ENCODE peak calls at places on chromosomes 16 and 17, in nine cellular contexts. O, R, Y, Q, A, S, B, G and J are unnamed samples.

GRCh38 chr16:3007059-3007956 is 5.4 kb upstream of the CLDN9 start:
- DNase-seq in O (no peak), R (no peak), Y (no peak), Q (peak), A (no peak), S (no peak), B (peak), G (no peak), J (peak)

GRCh38 chr17:1019451-1019850 is 22.5 kb downstream of the TIMM22 start:
- DNase-seq in O (no peak), R (no peak), Y (no peak), Q (no peak), A (no peak), S (no peak), B (no peak), G (peak), J (no peak)

GRCh38 chr17:55564077-55564476 is 52.8 kb upstream of the SMIM36 start:
- DNase-seq in O (no peak), R (no peak), Y (no peak), Q (no peak), A (no peak), S (peak), B (no peak), G (no peak), J (no peak)

GRCh38 chr16:66342294-66342900 is 24.1 kb upstream of the CDH5 start:
- DNase-seq in O (peak), R (no peak), Y (no peak), Q (no peak), A (peak), S (peak), B (no peak), G (no peak), J (no peak)

GRCh38 chr17:58196610-58197009 is 4.1 kb downstream of the EPX start:
- DNase-seq in O (no peak), R (no peak), Y (no peak), Q (no peak), A (no peak), S (no peak), B (no peak), G (no peak), J (no peak)

GRCh38 chr17:81429813-81430510 is 34.7 kb downstream of the BAHCC1 start:
- DNase-seq in O (no peak), R (no peak), Y (no peak), Q (no peak), A (no peak), S (peak), B (no peak), G (peak), J (peak)

GRCh38 chr16:68492501-68493411 is 44.4 kb upstream of the SMPD3 start:
- DNase-seq in O (no peak), R (no peak), Y (no peak), Q (peak), A (no peak), S (no peak), B (peak), G (no peak), J (peak)

GRCh38 chr17:29357821-29358232 is 32.3 kb upstream of the TAOK1 start:
- DNase-seq in O (no peak), R (no peak), Y (no peak), Q (no peak), A (no peak), S (no peak), B (no peak), G (no peak), J (no peak)

GRCh38 chr17:18280766-18281165 is 20.3 kb downstream of the MIEF2 start:
- DNase-seq in O (no peak), R (no peak), Y (no peak), Q (no peak), A (no peak), S (no peak), B (no peak), G (no peak), J (no peak)

GRCh38 chr16:31200821-31201510 is 1.6 kb downstream of the PYCARD start:
- DNase-seq in O (no peak), R (no peak), Y (no peak), Q (no peak), A (peak), S (no peak), B (no peak), G (no peak), J (no peak)

GRCh38 chr16:58459344-58460218 is 40.4 kb upstream of the NDRG4 start:
- DNase-seq in O (peak), R (no peak), Y (peak), Q (no peak), A (peak), S (no peak), B (no peak), G (no peak), J (peak)

GRCh38 chr16:76816475-76816874 is 374.5 kb upstream of the MON1B start:
- DNase-seq in O (no peak), R (no peak), Y (no peak), Q (no peak), A (no peak), S (no peak), B (no peak), G (no peak), J (no peak)

GRCh38 chr17:5877366-5877765 is 192.8 kb upstream of the WSCD1 start:
- DNase-seq in O (no peak), R (no peak), Y (no peak), Q (no peak), A (no peak), S (no peak), B (no peak), G (no peak), J (no peak)

GRCh38 chr17:19304209-19304608 is 58.3 kb downstream of the B9D1 start:
- DNase-seq in O (peak), R (peak), Y (peak), Q (peak), A (peak), S (peak), B (no peak), G (peak), J (peak)

GRCh38 chr17:67891481-67892119 is 66.3 kb downstream of the BPTF start:
- DNase-seq in O (no peak), R (no peak), Y (no peak), Q (peak), A (peak), S (peak), B (no peak), G (no peak), J (no peak)

GRCh38 chr16:68934402-68934801 is 91.1 kb downstream of the TANGO6 start:
- DNase-seq in O (no peak), R (no peak), Y (no peak), Q (no peak), A (no peak), S (no peak), B (no peak), G (no peak), J (no peak)

GRCh38 chr17:80931421-80932265 is 60.0 kb upstream of the CHMP6 start:
- DNase-seq in O (no peak), R (no peak), Y (no peak), Q (no peak), A (no peak), S (no peak), B (peak), G (peak), J (peak)

GRCh38 chr17:82841921-82842596 is 2.2 kb upstream of the ZNF750 start:
- DNase-seq in O (no peak), R (peak), Y (no peak), Q (no peak), A (no peak), S (no peak), B (no peak), G (no peak), J (no peak)

GRCh38 chr16:54453863-54454262 is 167.3 kb upstream of the IRX3 start:
- DNase-seq in O (no peak), R (no peak), Y (no peak), Q (no peak), A (no peak), S (no peak), B (no peak), G (no peak), J (no peak)

GRCh38 chr17:79888009-79888540 is 48.8 kb upstream of the CBX4 start:
- DNase-seq in O (no peak), R (no peak), Y (no peak), Q (no peak), A (no peak), S (no peak), B (peak), G (no peak), J (no peak)

GRCh38 chr17:5516060-5516792 is 29.9 kb downstream of the MIS12 start:
- DNase-seq in O (peak), R (no peak), Y (no peak), Q (no peak), A (peak), S (no peak), B (no peak), G (no peak), J (no peak)

GRCh38 chr16:46658925-46659324 is 30.1 kb downstream of the VPS35 start:
- DNase-seq in O (no peak), R (no peak), Y (peak), Q (peak), A (no peak), S (no peak), B (no peak), G (peak), J (peak)

GRCh38 chr17:4934173-4934979 is 2.3 kb downstream of the GP1BA start:
- DNase-seq in O (peak), R (no peak), Y (no peak), Q (peak), A (no peak), S (no peak), B (no peak), G (no peak), J (peak)

GRCh38 chr17:77831497-77832179 is 126.9 kb upstream of the TNRC6C start:
- DNase-seq in O (no peak), R (peak), Y (no peak), Q (no peak), A (no peak), S (no peak), B (peak), G (no peak), J (no peak)

GRCh38 chr17:34996422-34997029 is 16.2 kb downstream of the LIG3 start:
- DNase-seq in O (no peak), R (no peak), Y (no peak), Q (no peak), A (no peak), S (no peak), B (no peak), G (no peak), J (no peak)

GRCh38 chr17:58310511-58311428 is 17.8 kb downstream of the TSPOAP1 start:
- DNase-seq in O (no peak), R (no peak), Y (no peak), Q (no peak), A (no peak), S (peak), B (no peak), G (peak), J (no peak)

GRCh38 chr17:2874211-2874686 is 78.0 kb downstream of the RAP1GAP2 start:
- DNase-seq in O (peak), R (no peak), Y (no peak), Q (no peak), A (peak), S (no peak), B (no peak), G (no peak), J (peak)

GRCh38 chr17:42389135-42389417 is 834 bp upstream of the STAT3 start:
- DNase-seq in O (no peak), R (no peak), Y (no peak), Q (no peak), A (no peak), S (no peak), B (no peak), G (no peak), J (no peak)

GRCh38 chr16:6345090-6345489 is 987.6 kb upstream of the RBFOX1 start:
- DNase-seq in O (no peak), R (no peak), Y (no peak), Q (no peak), A (no peak), S (no peak), B (no peak), G (no peak), J (no peak)

GRCh38 chr16:21156767-21157467 is 1.6 kb upstream of the LDAF1 start:
- DNase-seq in O (peak), R (peak), Y (peak), Q (peak), A (peak), S (peak), B (no peak), G (peak), J (peak)

GRCh38 chr17:66381701-66382362 is 79.4 kb downstream of the PRKCA start:
- DNase-seq in O (no peak), R (no peak), Y (no peak), Q (no peak), A (no peak), S (peak), B (no peak), G (no peak), J (no peak)

GRCh38 chr16:29765167-29766032 is 12.7 kb upstream of the ZG16 start:
- DNase-seq in O (peak), R (no peak), Y (no peak), Q (peak), A (no peak), S (no peak), B (peak), G (no peak), J (peak)

GRCh38 chr17:6303664-6304063 is 131.3 kb downstream of the AIPL1 start:
- DNase-seq in O (no peak), R (no peak), Y (no peak), Q (no peak), A (peak), S (no peak), B (no peak), G (no peak), J (no peak)

GRCh38 chr16:12459401-12459791 is 344.3 kb downstream of the CPPED1 start:
- DNase-seq in O (no peak), R (peak), Y (peak), Q (peak), A (no peak), S (peak), B (no peak), G (peak), J (no peak)

GRCh38 chr16:14056970-14057369 is 14.1 kb upstream of the MRTFB start:
- DNase-seq in O (no peak), R (no peak), Y (no peak), Q (no peak), A (no peak), S (peak), B (no peak), G (no peak), J (no peak)
- H3K4me3 ChIP-seq in O (no peak), R (no peak), Y (no peak), Q (no peak), A (no peak), S (no peak), B (no peak), G (no peak), J (no peak)

DNA sequence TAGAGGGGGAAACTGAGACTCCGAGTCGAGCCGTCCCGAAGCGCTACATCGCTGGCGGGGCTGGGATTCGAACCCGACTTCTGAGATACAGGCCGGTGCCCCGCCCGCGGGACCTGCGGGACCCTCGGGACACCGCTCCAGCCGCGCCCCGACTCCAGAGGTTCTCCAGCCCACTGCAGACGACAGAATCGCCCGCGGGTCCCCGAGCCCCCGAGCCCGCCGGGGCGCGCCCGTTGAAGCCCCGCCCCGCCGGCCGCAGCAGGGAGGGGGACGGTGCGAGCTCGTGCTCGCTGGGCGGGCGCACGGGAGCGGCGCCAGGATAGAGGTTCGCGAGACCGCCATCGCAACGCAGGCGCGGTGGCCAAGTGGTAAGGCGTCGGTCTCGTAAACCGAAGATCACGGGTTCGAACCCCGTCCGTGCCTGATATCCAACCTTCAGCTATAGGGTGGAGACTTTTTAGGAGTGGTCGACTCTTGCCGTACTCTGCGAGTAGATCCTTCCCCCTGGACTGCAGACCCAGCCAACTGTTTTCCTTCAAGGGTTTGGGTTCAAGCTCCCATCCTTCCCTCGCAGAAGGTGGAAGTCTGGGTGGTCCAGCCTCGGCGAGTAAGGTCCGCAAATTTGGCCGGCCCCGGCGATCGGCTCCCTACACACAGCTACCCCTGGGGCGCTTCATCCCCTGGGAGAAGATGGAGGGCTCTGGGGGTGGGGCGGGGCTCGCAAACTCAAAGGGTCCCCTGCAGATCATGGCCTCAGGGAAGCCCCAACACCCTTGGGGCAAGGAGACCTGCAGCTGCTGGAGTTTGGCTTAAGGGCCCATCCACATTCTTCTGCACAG is 214.6 kb downstream of the MRTFB start:
- DNase-seq in O (peak), R (peak), Y (peak), Q (peak), A (peak), S (peak), B (peak), G (peak), J (peak)
- TF ChIP-seq POLR2A in O (no peak), R (no peak), Y (no peak), Q (no peak), A (peak), S (no peak), B (no peak), G (peak), J (no peak)

GRCh38 chr17:69415431-69415830 is 934 bp downstream of the MAP2K6 start:
- DNase-seq in O (no peak), R (no peak), Y (no peak), Q (no peak), A (no peak), S (no peak), B (no peak), G (no peak), J (no peak)
- H3K4me3 ChIP-seq in O (peak), R (peak), Y (no peak), Q (peak), A (peak), S (peak), B (peak), G (no peak), J (no peak)

DNA sequence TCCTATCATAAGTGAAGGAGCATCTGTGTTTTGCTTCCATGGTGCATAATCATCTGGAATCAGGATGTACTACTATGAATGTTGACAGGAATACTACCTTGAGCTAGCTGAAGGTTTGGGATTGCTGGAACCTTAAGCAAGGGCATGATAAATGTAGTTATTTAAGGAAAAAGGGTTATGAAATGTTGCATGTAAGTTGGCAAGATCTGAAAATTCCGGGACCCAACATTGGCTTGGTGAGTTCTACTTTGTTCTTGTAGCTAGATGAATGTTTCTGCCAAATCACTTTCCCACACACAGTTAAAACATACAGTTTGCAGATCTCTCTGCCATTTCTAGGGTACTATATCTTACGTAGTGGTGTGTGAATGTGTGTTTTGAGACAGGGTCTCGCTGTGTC is 13.6 kb downstream of the RHOT1 start:
- DNase-seq in O (no peak), R (no peak), Y (no peak), Q (no peak), A (no peak), S (no peak), B (no peak), G (no peak), J (no peak)
- TF ChIP-seq POLR2A in O (no peak), R (no peak), Y (no peak), Q (no peak), A (no peak), S (no peak), B (no peak), G (no peak), J (no peak)

GRCh38 chr17:75124819-75125162 is 6.8 kb downstream of the NT5C start:
- DNase-seq in O (no peak), R (no peak), Y (no peak), Q (no peak), A (no peak), S (no peak), B (no peak), G (no peak), J (no peak)

GRCh38 chr17:75128694-75129505 is 2.6 kb downstream of the NT5C start:
- DNase-seq in O (no peak), R (no peak), Y (no peak), Q (no peak), A (no peak), S (no peak), B (peak), G (no peak), J (no peak)

GRCh38 chr17:75126954-75127353 is 4.6 kb downstream of the NT5C start:
- DNase-seq in O (no peak), R (no peak), Y (no peak), Q (no peak), A (no peak), S (no peak), B (no peak), G (no peak), J (no peak)

GRCh38 chr17:75125984-75126383 is 5.6 kb downstream of the NT5C start:
- DNase-seq in O (no peak), R (no peak), Y (no peak), Q (no peak), A (peak), S (no peak), B (no peak), G (no peak), J (no peak)

GRCh38 chr17:75124041-75124818 is 7.3 kb downstream of the NT5C start:
- DNase-seq in O (peak), R (no peak), Y (peak), Q (peak), A (peak), S (no peak), B (peak), G (peak), J (peak)
- H3K4me3 ChIP-seq in O (no peak), R (no peak), Y (no peak), Q (no peak), A (peak), S (no peak), B (no peak), G (no peak), J (no peak)

GRCh38 chr17:50541916-50542688 is 4.9 kb upstream of the SPATA20 start:
- DNase-seq in O (peak), R (peak), Y (peak), Q (peak), A (peak), S (peak), B (peak), G (peak), J (peak)
- TF ChIP-seq POLR2A in O (peak), R (no peak), Y (no peak), Q (peak), A (peak), S (no peak), B (peak), G (peak), J (peak)